ENCODE peak calls at places on chromosome 13, in seven cellular contexts. C, G, L, V, A, D and N are unnamed samples.

GRCh38 chr13:30355839-30356238 is 48.5 kb upstream of the KATNAL1 start:
- DNase-seq in L (no peak), G (no peak), V (no peak), D (no peak), C (no peak), A (no peak), N (no peak)

GRCh38 chr13:22176968-22177545 is 506.2 kb downstream of the FGF9 start:
- DNase-seq in V (no peak), C (no peak), A (no peak), G (no peak), D (no peak), L (no peak), N (no peak)

GRCh38 chr13:109145631-109146030 is 516.2 kb downstream of the MYO16 start:
- DNase-seq in V (no peak), G (peak; percentile 79), C (peak; percentile 68), L (no peak), A (no peak), D (peak; percentile 84), N (peak; percentile 81)

GRCh38 chr13:23384111-23384510 is 49.4 kb downstream of the SACS start:
- DNase-seq in D (peak; percentile 72), L (no peak), A (no peak), V (no peak), C (no peak), G (peak; percentile 70), N (peak; percentile 92)

GRCh38 chr13:32415019-32415418 is 12.9 kb downstream of the N4BP2L1 start:
- DNase-seq in G (no peak), V (no peak), C (peak; percentile 21), L (no peak), D (peak; percentile 28), A (no peak), N (peak; percentile 30)

GRCh38 chr13:113432509-113433270 is 20.6 kb downstream of the ADPRHL1 start:
- DNase-seq in D (no peak), V (no peak), C (peak; percentile 95), G (no peak), A (no peak), L (peak; percentile 77), N (no peak)

GRCh38 chr13:21850013-21851006 is 179.4 kb downstream of the FGF9 start:
- DNase-seq in V (no peak), L (no peak), A (no peak), C (no peak), D (no peak), G (no peak), N (no peak)

GRCh38 chr13:113449693-113450347 is 3.5 kb downstream of the ADPRHL1 start:
- DNase-seq in A (peak; percentile 56), L (no peak), C (no peak), V (peak; percentile 44), G (no peak), D (no peak), N (no peak)

GRCh38 chr13:106143392-106143791 is 392.1 kb downstream of the EFNB2 start:
- DNase-seq in C (no peak), L (no peak), G (no peak), A (no peak), D (peak; percentile 42), V (no peak), N (no peak)

GRCh38 chr13:34137200-34137599 is 319.3 kb downstream of the RFC3 start:
- DNase-seq in G (no peak), D (no peak), V (no peak), L (no peak), C (no peak), A (no peak), N (no peak)

GRCh38 chr13:72204291-72204690 is 337.3 kb upstream of the DACH1 start:
- DNase-seq in C (no peak), A (no peak), G (peak; percentile 20), D (peak; percentile 23), L (no peak), V (no peak), N (peak; percentile 75)

GRCh38 chr13:31824705-31825512 is 85.6 kb downstream of the RXFP2 start:
- DNase-seq in C (no peak), G (peak; percentile 47), A (no peak), L (no peak), V (no peak), D (peak; percentile 43), N (no peak)

GRCh38 chr13:27035892-27036235 is 135.7 kb downstream of the USP12 start:
- DNase-seq in A (no peak), D (peak; percentile 48), G (peak; percentile 61), C (no peak), L (no peak), V (no peak), N (peak; percentile 56)

GRCh38 chr13:114025432-114026127 is 51.7 kb upstream of the C13orf46 start:
- DNase-seq in A (no peak), V (no peak), L (no peak), D (peak; percentile 81), G (peak; percentile 61), C (peak; percentile 75), N (no peak)

GRCh38 chr13:109151696-109152095 is 522.3 kb downstream of the MYO16 start:
- DNase-seq in D (no peak), C (no peak), L (no peak), V (no peak), G (peak; percentile 46), A (no peak), N (peak; percentile 38)

GRCh38 chr13:87669379-87669978 is 1.7 kb upstream of the SLITRK5 start:
- DNase-seq in C (peak; percentile 65), L (no peak), A (no peak), V (no peak), D (peak; percentile 31), G (no peak), N (peak; percentile 65)

GRCh38 chr13:32811297-32811800 is 204.9 kb upstream of the KL start:
- DNase-seq in L (peak; percentile 46), V (no peak), C (no peak), A (no peak), G (peak; percentile 11), D (peak; percentile 35), N (peak; percentile 67)

GRCh38 chr13:84896128-84896527 is 903.1 kb downstream of the SLITRK6 start:
- DNase-seq in L (no peak), G (peak; percentile 27), C (peak; percentile 66), A (no peak), D (peak; percentile 65), V (no peak), N (peak; percentile 72)

GRCh38 chr13:105165449-105166125 is 1369.9 kb downstream of the EFNB2 start:
- DNase-seq in G (no peak), C (no peak), D (no peak), L (no peak), V (no peak), A (no peak), N (no peak)

GRCh38 chr13:79810671-79811070 is 329.7 kb downstream of the NDFIP2 start:
- DNase-seq in G (peak; percentile 29), V (no peak), L (no peak), C (no peak), D (no peak), A (no peak), N (peak; percentile 24)

GRCh38 chr13:27549406-27549981 is 70.8 kb downstream of the LNX2 start:
- DNase-seq in G (no peak), C (no peak), D (no peak), V (no peak), L (no peak), A (no peak), N (peak; percentile 98)

GRCh38 chr13:94520001-94520400 is 40.5 kb upstream of the DCT start:
- DNase-seq in A (no peak), G (no peak), L (no peak), D (no peak), C (no peak), V (no peak), N (no peak)

GRCh38 chr13:47117268-47117667 is 220.4 kb upstream of the HTR2A start:
- DNase-seq in V (no peak), L (no peak), G (peak; percentile 79), C (no peak), D (peak; percentile 85), A (no peak), N (peak; percentile 70)

GRCh38 chr13:48726711-48727110 is 73.0 kb downstream of the CYSLTR2 start:
- DNase-seq in L (no peak), G (no peak), A (no peak), V (no peak), C (no peak), D (peak; percentile 5), N (no peak)

GRCh38 chr13:31765441-31765840 is 26.1 kb downstream of the RXFP2 start:
- DNase-seq in D (peak; percentile 92), V (no peak), C (no peak), L (no peak), A (no peak), G (peak; percentile 88), N (no peak)

GRCh38 chr13:75687145-75687763 is 51.1 kb downstream of the LMO7 start:
- DNase-seq in D (peak; percentile 68), A (no peak), C (no peak), G (peak; percentile 41), L (no peak), V (no peak), N (peak; percentile 77)
- TF ChIP-seq CTCF in D (peak; percentile 57), A (no peak), C (no peak), G (peak; percentile 58), L (peak; percentile 84), V (peak; percentile 58), N (peak; percentile 57)

GRCh38 chr13:50969691-50970090 is 60.1 kb downstream of the RNASEH2B start:
- DNase-seq in A (no peak), V (no peak), G (peak; percentile 7), D (no peak), C (peak; percentile 17), L (no peak), N (peak; percentile 42)
- TF ChIP-seq CTCF in A (no peak), V (no peak), G (peak; percentile 15), D (peak; percentile 5), C (peak; percentile 29), L (peak; percentile 41), N (peak; percentile 44)

DNA sequence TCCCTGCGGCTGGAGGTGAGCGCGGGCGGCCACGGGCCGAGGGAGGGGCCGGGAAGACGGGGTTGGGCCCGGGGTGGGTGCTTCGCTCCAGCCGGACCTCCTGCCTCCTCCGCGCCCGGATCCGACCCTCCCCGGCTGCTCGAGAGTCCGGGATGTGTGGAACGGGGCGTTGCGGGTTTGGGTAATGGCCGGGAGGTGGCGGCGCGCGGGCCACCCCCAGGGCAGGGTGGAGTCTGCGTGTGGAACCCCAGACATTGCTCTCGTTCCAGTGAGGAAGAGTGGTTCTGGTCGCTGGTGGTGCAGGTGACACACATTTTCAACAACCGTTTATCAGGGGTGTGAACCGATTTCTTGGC is 38.8 kb downstream of the ARHGEF7 start:
- DNase-seq in V (no peak), L (no peak), A (peak; percentile 82), D (peak; percentile 26), C (no peak), G (peak; percentile 26), N (no peak)
- TF ChIP-seq CTCF in V (no peak), L (peak; percentile 60), A (no peak), D (no peak), C (peak; percentile 31), G (peak; percentile 51), N (no peak)

DNA sequence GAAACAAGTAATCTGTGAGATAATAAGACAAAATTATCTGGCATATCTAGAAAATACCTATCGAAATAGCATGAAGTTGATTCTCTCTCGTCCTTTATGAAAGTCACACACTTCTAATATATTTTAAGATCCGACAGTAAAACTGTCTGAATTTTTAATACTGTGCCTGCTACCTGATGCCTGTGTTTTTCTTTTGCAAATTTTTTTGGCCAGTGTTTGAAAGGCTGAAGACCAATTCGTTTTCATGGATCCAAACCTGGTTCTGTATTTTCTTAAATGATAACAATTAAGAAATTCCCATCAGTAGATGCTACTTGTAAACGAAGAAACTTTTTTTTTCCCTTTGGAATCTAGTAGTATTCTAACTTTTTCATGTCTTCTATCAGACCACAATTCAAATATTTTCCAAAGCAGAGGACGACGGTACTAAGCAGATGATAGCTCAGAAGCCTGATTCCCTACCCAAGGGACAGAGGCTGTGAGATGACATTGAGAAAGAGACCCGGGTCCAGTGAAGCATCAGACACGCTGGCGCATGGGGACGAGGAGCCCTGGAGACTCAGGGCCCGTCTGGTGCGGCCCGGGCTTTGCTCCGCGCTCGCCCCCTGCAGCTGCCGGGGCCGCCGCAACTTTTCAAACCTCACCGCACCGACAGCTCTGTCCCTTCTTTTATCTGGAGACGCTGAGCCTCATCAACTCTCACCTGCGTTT is 49.5 kb upstream of the PABPC3 start:
- DNase-seq in D (no peak), A (no peak), V (no peak), G (no peak), C (peak; percentile 77), L (no peak), N (no peak)
- TF ChIP-seq CTCF in D (no peak), A (no peak), V (no peak), G (peak; percentile 4), C (peak; percentile 37), L (peak; percentile 7), N (no peak)